ENCODE peak calls at places on chromosomes 6 and 20, in nine cellular contexts. U, D, C, H, E, T, S, W and X are unnamed samples.

GRCh38 chr6:132907915-132908314 is 93.5 kb downstream of the RPS12 start:
- DNase-seq in E (no peak), S (no peak), D (peak), T (no peak), W (no peak), H (peak), U (no peak), C (no peak), X (no peak)

GRCh38 chr20:40046703-40047102 is 642.3 kb downstream of the MAFB start:
- DNase-seq in S (no peak), W (no peak), U (no peak), H (no peak), D (no peak), C (no peak), T (no peak), E (no peak), X (no peak)

GRCh38 chr6:89509719-89510339 is 76.9 kb downstream of the ANKRD6 start:
- DNase-seq in W (no peak), H (no peak), S (peak), C (peak), U (no peak), D (no peak), E (no peak), T (no peak), X (no peak)

GRCh38 chr6:98323605-98324004 is 510.8 kb upstream of the POU3F2 start:
- DNase-seq in U (peak), E (no peak), S (no peak), H (no peak), C (no peak), D (no peak), W (no peak), T (no peak), X (no peak)

GRCh38 chr6:31575335-31575901 is at the start of gene TNF:
- DNase-seq in T (peak), W (peak), U (peak), C (peak), S (no peak), H (no peak), D (no peak), E (no peak), X (peak)

GRCh38 chr6:21588812-21589811 is 4.4 kb upstream of the SOX4 start:
- DNase-seq in C (peak), W (peak), D (peak), H (peak), E (peak), U (peak), T (peak), S (peak), X (no peak)

GRCh38 chr20:63740501-63741353 is 1.2 kb downstream of the SLC2A4RG start:
- DNase-seq in H (peak), E (peak), S (peak), U (peak), T (no peak), D (peak), C (peak), W (no peak), X (no peak)

GRCh38 chr20:60087563-60088105 is 129.4 kb downstream of the CDH26 start:
- DNase-seq in W (no peak), U (no peak), E (no peak), H (no peak), D (no peak), S (peak), C (no peak), T (no peak), X (no peak)

GRCh38 chr6:70131528-70131927 is 171.4 kb downstream of the COL9A1 start:
- DNase-seq in W (no peak), U (no peak), D (no peak), S (no peak), T (no peak), E (no peak), C (no peak), H (no peak), X (no peak)

GRCh38 chr6:16654703-16655102 is 106.6 kb downstream of the ATXN1 start:
- DNase-seq in H (peak), E (no peak), U (no peak), C (no peak), S (no peak), D (no peak), T (no peak), W (no peak), X (peak)

GRCh38 chr6:72783035-72783434 is 161.2 kb downstream of the KCNQ5 start:
- DNase-seq in W (no peak), D (no peak), E (no peak), S (peak), U (no peak), H (peak), T (no peak), C (no peak), X (no peak)

GRCh38 chr20:20713244-20713765 is 861 bp upstream of the RALGAPA2 start:
- DNase-seq in H (no peak), D (no peak), U (peak), W (no peak), T (no peak), E (no peak), C (no peak), S (no peak), X (no peak)

GRCh38 chr6:121849477-121849876 is 414.0 kb downstream of the GJA1 start:
- DNase-seq in H (peak), T (no peak), C (peak), S (peak), E (no peak), U (peak), W (no peak), D (peak), X (no peak)

GRCh38 chr6:87436435-87436834 is 28.7 kb downstream of the CFAP206 start:
- DNase-seq in C (no peak), E (no peak), D (peak), T (peak), W (peak), H (peak), S (peak), U (peak), X (no peak)

GRCh38 chr6:3226422-3227362 is 761 bp downstream of the TUBB2B start:
- DNase-seq in S (no peak), U (peak), C (peak), D (peak), E (peak), W (no peak), H (peak), T (peak), X (no peak)

GRCh38 chr6:16236648-16237199 is 1.7 kb upstream of the GMPR start:
- DNase-seq in T (no peak), E (no peak), W (no peak), D (no peak), U (peak), H (peak), C (no peak), S (peak), X (no peak)

GRCh38 chr6:118748311-118749062 is 97.1 kb upstream of the CEP85L start:
- DNase-seq in H (peak), S (peak), W (no peak), U (peak), C (peak), E (peak), D (peak), T (no peak), X (no peak)

GRCh38 chr6:160991411-160992322 is at the start of gene MAP3K4:
- DNase-seq in E (peak), W (peak), C (peak), H (peak), U (peak), S (peak), T (peak), D (peak), X (peak)

GRCh38 chr6:16553531-16553930 is 207.7 kb downstream of the ATXN1 start:
- DNase-seq in D (no peak), E (no peak), H (no peak), T (no peak), S (no peak), C (no peak), W (no peak), U (no peak), X (no peak)

GRCh38 chr6:167125405-167125804 is 2.5 kb downstream of the CCR6 start:
- DNase-seq in C (no peak), T (no peak), D (no peak), W (no peak), H (no peak), E (no peak), U (no peak), S (no peak), X (no peak)